ENCODE peak calls at places on chromosomes 3 and 15, in four cellular contexts. D is left ventricle myocardium inferior; O is BE2C; M is effector memory CD4-positive, alpha-beta T cell. X is an unnamed sample. For H3K4me1, the result is how much of the 10 kb centered on the place peaks cover.

GRCh38 chr15:68145706-68146105 is 59.4 kb downstream of the CALML4 start:
- DNase-seq in D (no peak), O (no peak), M (no peak), X (no peak)

GRCh38 chr15:96166223-96167200 is 164.0 kb upstream of the NR2F2 start:
- DNase-seq in D (no peak), O (no peak), M (no peak), X (peak)

GRCh38 chr3:167783781-167784180 is 48.3 kb downstream of the SERPINI1 start:
- DNase-seq in D (peak), O (no peak), M (no peak), X (no peak)

GRCh38 chr3:113249111-113249510 is 37.8 kb downstream of the BOC start:
- DNase-seq in D (no peak), O (no peak), M (no peak), X (peak)

GRCh38 chr3:81242871-81243270 is 518.6 kb downstream of the GBE1 start:
- DNase-seq in D (no peak), O (no peak), M (no peak), X (peak)

GRCh38 chr15:85527907-85528306 is 147.5 kb downstream of the AKAP13 start:
- DNase-seq in D (no peak), O (no peak), M (no peak), X (peak)

GRCh38 chr15:66715181-66715624 is 13.2 kb downstream of the SMAD6 start:
- DNase-seq in D (no peak), O (no peak), M (no peak), X (no peak)

GRCh38 chr15:52652984-52653383 is 26.2 kb downstream of the ATOSA start:
- DNase-seq in D (no peak), O (no peak), M (no peak), X (no peak)

GRCh38 chr3:114758828-114759709 is 388.0 kb downstream of the ZBTB20 start:
- DNase-seq in D (no peak), O (no peak), M (no peak), X (peak)

GRCh38 chr3:108125151-108125540 is 34.3 kb upstream of the CD47 start:
- DNase-seq in D (no peak), O (no peak), M (no peak), X (no peak)

GRCh38 chr3:108125550-108126071 is 34.8 kb upstream of the CD47 start:
- DNase-seq in D (no peak), O (no peak), M (peak), X (no peak)

GRCh38 chr3:108126348-108126747 is 35.5 kb upstream of the CD47 start:
- DNase-seq in D (no peak), O (no peak), M (no peak), X (no peak)

GRCh38 chr3:108130247-108130646 is 39.4 kb upstream of the CD47 start:
- DNase-seq in D (no peak), O (no peak), M (no peak), X (no peak)

GRCh38 chr3:108127301-108127988 is 36.6 kb upstream of the CD47 start:
- DNase-seq in D (no peak), O (no peak), M (peak), X (no peak)
- H3K4me1 ChIP-seq in D (under half), O (under half), M (half or more), X (under half)

GRCh38 chr15:40344217-40344616 is 3.5 kb upstream of the CCDC9B start:
- DNase-seq in D (no peak), O (no peak), M (no peak), X (no peak)
- H3K4me1 ChIP-seq in D (half or more), O (under half), M (under half), X (under half)

GRCh38 chr3:195442573-195443390 is at the start of gene ACAP2:
- DNase-seq in D (peak), O (peak), M (peak), X (peak)

GRCh38 chr3:195440379-195440778 is 2.4 kb downstream of the ACAP2 start:
- DNase-seq in D (no peak), O (no peak), M (no peak), X (no peak)

GRCh38 chr3:195441971-195442572 is 748 bp downstream of the ACAP2 start:
- DNase-seq in D (peak), O (peak), M (peak), X (peak)

GRCh38 chr3:195441476-195441970 is 1.3 kb downstream of the ACAP2 start:
- DNase-seq in D (no peak), O (no peak), M (no peak), X (no peak)

GRCh38 chr3:195441051-195441450 is 1.8 kb downstream of the ACAP2 start:
- DNase-seq in D (no peak), O (no peak), M (no peak), X (no peak)
- H3K4me1 ChIP-seq in D (under half), O (under half), M (under half), X (under half)

GRCh38 chr3:73432723-73433032 is 192.1 kb downstream of the PDZRN3 start:
- DNase-seq in D (no peak), O (no peak), M (no peak), X (no peak)
- H3K4me1 ChIP-seq in D (half or more), O (under half), M (under half), X (under half)

DNA sequence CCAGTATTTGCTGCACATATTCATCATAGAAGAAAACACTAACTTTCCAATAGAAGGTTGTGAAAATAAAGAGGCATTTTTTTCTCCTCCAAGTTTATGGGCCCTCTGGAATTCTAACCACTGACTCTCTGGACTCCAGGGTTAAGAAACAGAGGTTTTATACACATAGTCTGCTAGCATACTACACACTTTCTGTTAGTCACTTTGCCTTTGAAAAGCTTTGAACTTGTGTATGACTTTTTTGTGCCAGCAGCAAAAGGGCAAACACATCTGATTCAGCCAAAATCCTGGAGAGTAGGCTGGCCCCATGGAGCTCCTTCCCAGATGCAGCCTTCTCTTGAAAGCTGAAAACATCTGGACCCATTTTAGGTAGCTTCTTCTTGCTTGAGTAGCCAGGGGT is 6.2 kb downstream of the ZIC4 start:
- DNase-seq in D (no peak), O (no peak), M (no peak), X (no peak)
- H3K4me1 ChIP-seq in D (under half), O (under half), M (under half), X (under half)

X was measured in SJCRH30.